ENCODE peak calls at places on chromosomes 7 and 10, in ten cellular contexts. I is cardiac muscle cell; Y is effector memory CD4-positive, alpha-beta T cell; G is tibial artery; W is GM12878; Q is thoracic aorta; S is neural progenitor cell; U is tibial nerve; X is transverse colon; V is left ventricle myocardium inferior. H is an unnamed sample. For H3K4me1 and H3K27me3, the result is how much of the 10 kb centered on the place peaks cover.

GRCh38 chr7:130363156-130363847 is 17.0 kb upstream of the CPA1 start:
- DNase-seq in I (peak), Y (no peak), G (peak), W (no peak), Q (peak), S (no peak), U (no peak), X (no peak), V (no peak), H (no peak)

GRCh38 chr7:104862719-104863118 is 151.3 kb upstream of the KMT2E start:
- DNase-seq in I (peak), Y (no peak), G (no peak), W (no peak), Q (no peak), S (peak), U (no peak), X (no peak), V (no peak), H (no peak)

GRCh38 chr7:4191046-4191445 is 491.0 kb upstream of the FOXK1 start:
- DNase-seq in I (no peak), Y (no peak), G (no peak), W (no peak), Q (no peak), S (no peak), U (no peak), X (no peak), V (no peak), H (no peak)

GRCh38 chr10:51117053-51117660 is 42.9 kb downstream of the PRKG1 start:
- DNase-seq in I (peak), Y (no peak), G (no peak), W (no peak), Q (no peak), S (no peak), U (no peak), X (no peak), V (no peak), H (no peak)

GRCh38 chr7:209846-210245 is 17.5 kb downstream of the FAM20C start:
- DNase-seq in I (no peak), Y (no peak), G (no peak), W (no peak), Q (no peak), S (no peak), U (no peak), X (no peak), V (no peak), H (no peak)

GRCh38 chr10:23381298-23381697 is 36.7 kb upstream of the C10orf67 start:
- DNase-seq in I (no peak), Y (no peak), G (no peak), W (no peak), Q (no peak), S (no peak), U (no peak), X (no peak), V (no peak), H (no peak)

GRCh38 chr10:8049874-8050560 is 4.5 kb upstream of the GATA3 start:
- DNase-seq in I (no peak), Y (no peak), G (peak), W (no peak), Q (no peak), S (peak), U (no peak), X (no peak), V (no peak), H (no peak)

GRCh38 chr10:133276435-133277201 is at the start of gene ADAM8:
- DNase-seq in I (no peak), Y (peak), G (no peak), W (no peak), Q (no peak), S (peak), U (no peak), X (peak), V (no peak), H (peak)

GRCh38 chr7:131173148-131173890 is 154.4 kb upstream of the MKLN1 start:
- DNase-seq in I (no peak), Y (no peak), G (no peak), W (no peak), Q (no peak), S (no peak), U (no peak), X (no peak), V (no peak), H (no peak)

GRCh38 chr10:11685787-11686218 is 56.4 kb upstream of the ECHDC3 start:
- DNase-seq in I (peak), Y (peak), G (peak), W (peak), Q (no peak), S (no peak), U (peak), X (peak), V (peak), H (peak)

GRCh38 chr7:102140952-102141370 is 145.7 kb upstream of the SH2B2 start:
- DNase-seq in I (no peak), Y (no peak), G (no peak), W (peak), Q (no peak), S (no peak), U (no peak), X (peak), V (no peak), H (no peak)

GRCh38 chr7:73704640-73705550 is 14.6 kb downstream of the STX1A start:
- DNase-seq in I (peak), Y (no peak), G (peak), W (no peak), Q (no peak), S (no peak), U (no peak), X (no peak), V (no peak), H (peak)

GRCh38 chr10:8556321-8556720 is 501.8 kb downstream of the GATA3 start:
- DNase-seq in I (no peak), Y (no peak), G (no peak), W (no peak), Q (no peak), S (no peak), U (no peak), X (no peak), V (no peak), H (no peak)

GRCh38 chr10:50992356-50992866 is 81.9 kb upstream of the PRKG1 start:
- DNase-seq in I (peak), Y (no peak), G (peak), W (no peak), Q (no peak), S (peak), U (no peak), X (no peak), V (no peak), H (no peak)

GRCh38 chr7:31047282-31047681 is 4.8 kb upstream of the ADCYAP1R1 start:
- DNase-seq in I (no peak), Y (no peak), G (no peak), W (no peak), Q (no peak), S (no peak), U (no peak), X (no peak), V (no peak), H (no peak)

GRCh38 chr10:33901166-33901565 is 566.7 kb upstream of the NRP1 start:
- DNase-seq in I (peak), Y (no peak), G (no peak), W (no peak), Q (peak), S (no peak), U (peak), X (no peak), V (no peak), H (no peak)

GRCh38 chr7:78226059-78226658 is 427.6 kb downstream of the PHTF2 start:
- DNase-seq in I (peak), Y (no peak), G (no peak), W (no peak), Q (no peak), S (peak), U (no peak), X (peak), V (peak), H (no peak)

GRCh38 chr7:108335264-108335918 is 120.8 kb downstream of the NRCAM start:
- DNase-seq in I (peak), Y (no peak), G (no peak), W (no peak), Q (no peak), S (no peak), U (peak), X (no peak), V (no peak), H (no peak)

GRCh38 chr7:151776446-151776845 is 100.5 kb downstream of the PRKAG2 start:
- DNase-seq in I (no peak), Y (no peak), G (no peak), W (no peak), Q (no peak), S (no peak), U (no peak), X (no peak), V (no peak), H (no peak)

GRCh38 chr10:110268442-110268841 is 36.3 kb downstream of the SMNDC1 start:
- DNase-seq in I (peak), Y (no peak), G (no peak), W (no peak), Q (no peak), S (no peak), U (no peak), X (no peak), V (peak), H (no peak)

GRCh38 chr7:123327661-123328060 is 127.9 kb upstream of the SLC13A1 start:
- DNase-seq in I (no peak), Y (no peak), G (no peak), W (no peak), Q (no peak), S (no peak), U (no peak), X (no peak), V (no peak), H (no peak)

GRCh38 chr10:117165557-117166419 is 27.7 kb upstream of the VAX1 start:
- DNase-seq in I (peak), Y (no peak), G (peak), W (no peak), Q (no peak), S (peak), U (no peak), X (peak), V (no peak), H (peak)

GRCh38 chr7:28409716-28410627 is 2.3 kb upstream of the CREB5 start:
- DNase-seq in I (peak), Y (no peak), G (peak), W (no peak), Q (no peak), S (peak), U (peak), X (peak), V (peak), H (no peak)

GRCh38 chr10:77163670-77164348 is 473.8 kb downstream of the KCNMA1 start:
- DNase-seq in I (peak), Y (no peak), G (peak), W (no peak), Q (peak), S (no peak), U (peak), X (peak), V (no peak), H (no peak)

GRCh38 chr10:14365231-14365744 is 34.6 kb upstream of the FRMD4A start:
- DNase-seq in I (no peak), Y (no peak), G (no peak), W (no peak), Q (no peak), S (no peak), U (no peak), X (no peak), V (no peak), H (no peak)

GRCh38 chr10:28719789-28720436 is 42.6 kb downstream of the BAMBI start:
- DNase-seq in I (peak), Y (no peak), G (no peak), W (no peak), Q (no peak), S (no peak), U (no peak), X (no peak), V (no peak), H (no peak)

GRCh38 chr10:91883549-91884542 is 25.4 kb downstream of the FGFBP3 start:
- DNase-seq in I (peak), Y (no peak), G (peak), W (no peak), Q (peak), S (peak), U (no peak), X (no peak), V (peak), H (no peak)

GRCh38 chr10:33279276-33279675 is 55.2 kb downstream of the NRP1 start:
- DNase-seq in I (peak), Y (no peak), G (no peak), W (no peak), Q (no peak), S (no peak), U (no peak), X (no peak), V (no peak), H (no peak)

GRCh38 chr7:15780271-15780670 is 93.8 kb upstream of the MEOX2 start:
- DNase-seq in I (peak), Y (no peak), G (no peak), W (no peak), Q (no peak), S (no peak), U (no peak), X (no peak), V (no peak), H (no peak)

GRCh38 chr10:101143354-101143648 is 12.2 kb downstream of the TLX1 start:
- DNase-seq in I (no peak), Y (no peak), G (no peak), W (no peak), Q (no peak), S (no peak), U (no peak), X (no peak), V (no peak), H (no peak)

GRCh38 chr10:124557648-124558338 is 96.2 kb downstream of the LHPP start:
- DNase-seq in I (peak), Y (no peak), G (no peak), W (no peak), Q (no peak), S (no peak), U (no peak), X (no peak), V (no peak), H (no peak)

GRCh38 chr7:77674878-77675277 is 21.4 kb upstream of the RSBN1L start:
- DNase-seq in I (peak), Y (no peak), G (no peak), W (no peak), Q (no peak), S (no peak), U (no peak), X (peak), V (no peak), H (peak)

GRCh38 chr10:103470755-103471653 is 8.0 kb downstream of the CALHM3 start:
- DNase-seq in I (peak), Y (peak), G (no peak), W (peak), Q (no peak), S (no peak), U (peak), X (peak), V (no peak), H (peak)

GRCh38 chr7:42480304-42480665 is 243.3 kb upstream of the GLI3 start:
- DNase-seq in I (no peak), Y (no peak), G (no peak), W (no peak), Q (no peak), S (no peak), U (peak), X (no peak), V (no peak), H (no peak)

GRCh38 chr7:897771-898376 is 21.5 kb downstream of the GET4 start:
- DNase-seq in I (peak), Y (no peak), G (no peak), W (no peak), Q (no peak), S (no peak), U (no peak), X (no peak), V (no peak), H (no peak)

GRCh38 chr10:69956833-69957230 is 95.8 kb upstream of the MACROH2A2 start:
- DNase-seq in I (no peak), Y (no peak), G (no peak), W (no peak), Q (no peak), S (no peak), U (no peak), X (no peak), V (no peak), H (no peak)
- H3K4me1 ChIP-seq in I (under half), Y (under half), G (under half), W (under half), Q (under half), S (under half), U (under half), X (under half), V (under half), H (under half)

GRCh38 chr7:157943561-157943960 is 606.8 kb downstream of the DNAJB6 start:
- DNase-seq in I (no peak), Y (no peak), G (no peak), W (no peak), Q (no peak), S (no peak), U (no peak), X (no peak), V (no peak), H (no peak)

GRCh38 chr7:157945401-157945800 is 608.6 kb downstream of the DNAJB6 start:
- DNase-seq in I (no peak), Y (no peak), G (no peak), W (no peak), Q (no peak), S (no peak), U (no peak), X (no peak), V (no peak), H (no peak)

GRCh38 chr7:157944734-157945291 is 608.0 kb downstream of the DNAJB6 start:
- DNase-seq in I (no peak), Y (no peak), G (no peak), W (no peak), Q (no peak), S (no peak), U (no peak), X (no peak), V (no peak), H (no peak)

GRCh38 chr7:157946398-157947060 is 609.7 kb downstream of the DNAJB6 start:
- DNase-seq in I (no peak), Y (no peak), G (no peak), W (no peak), Q (no peak), S (no peak), U (no peak), X (no peak), V (no peak), H (no peak)

DNA sequence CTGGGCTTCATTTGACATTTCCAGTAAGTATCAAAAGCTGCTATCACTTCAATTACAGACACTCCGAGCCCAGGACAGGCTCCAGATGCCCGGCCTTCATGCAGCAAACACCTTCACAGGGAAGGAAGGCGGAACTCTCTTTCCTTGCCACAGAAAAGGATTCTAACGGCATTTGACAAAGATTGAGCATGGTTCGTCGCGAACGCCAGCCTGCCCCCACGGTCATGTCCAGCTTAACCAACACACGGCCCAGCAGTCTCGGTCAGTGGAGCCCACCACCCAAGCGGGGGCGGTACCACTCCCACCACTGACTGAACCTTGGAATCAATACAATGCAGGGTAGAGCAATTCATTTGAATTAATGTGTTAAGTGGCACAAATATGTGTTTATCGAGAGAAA is 607.2 kb downstream of the DNAJB6 start:
- DNase-seq in I (no peak), Y (no peak), G (no peak), W (no peak), Q (no peak), S (no peak), U (no peak), X (no peak), V (no peak), H (no peak)
- H3K27me3 ChIP-seq in I (under half), Y (under half), G (under half), W (under half), Q (under half), S (under half), U (under half), X (under half), V (under half), H (under half)

GRCh38 chr7:91239772-91240171 is 24.5 kb upstream of the FZD1 start:
- DNase-seq in I (no peak), Y (no peak), G (no peak), W (no peak), Q (no peak), S (no peak), U (no peak), X (no peak), V (no peak), H (no peak)
- H3K4me1 ChIP-seq in I (under half), Y (under half), G (under half), W (under half), Q (under half), S (under half), U (under half), X (under half), V (under half), H (under half)

GRCh38 chr10:43318978-43319965 is 52.2 kb upstream of the FXYD4 start:
- DNase-seq in I (peak), Y (no peak), G (no peak), W (no peak), Q (no peak), S (no peak), U (no peak), X (no peak), V (no peak), H (no peak)
- H3K27me3 ChIP-seq in I (under half), Y (under half), G (under half), W (under half), Q (under half), S (under half), U (under half), X (under half), V (half or more), H (under half)

GRCh38 chr10:131946880-131947279 is 34.8 kb downstream of the BNIP3 start:
- DNase-seq in I (no peak), Y (no peak), G (peak), W (no peak), Q (no peak), S (no peak), U (no peak), X (no peak), V (no peak), H (no peak)

GRCh38 chr10:131948501-131948900 is 33.2 kb downstream of the BNIP3 start:
- DNase-seq in I (no peak), Y (no peak), G (peak), W (no peak), Q (no peak), S (no peak), U (no peak), X (no peak), V (no peak), H (no peak)

GRCh38 chr10:131947631-131948347 is 33.9 kb downstream of the BNIP3 start:
- DNase-seq in I (peak), Y (no peak), G (no peak), W (no peak), Q (no peak), S (no peak), U (no peak), X (no peak), V (no peak), H (no peak)

GRCh38 chr10:131946321-131946751 is 35.4 kb downstream of the BNIP3 start:
- DNase-seq in I (peak), Y (no peak), G (peak), W (no peak), Q (no peak), S (no peak), U (no peak), X (no peak), V (no peak), H (no peak)

GRCh38 chr10:131949041-131949862 is 32.5 kb downstream of the BNIP3 start:
- DNase-seq in I (peak), Y (no peak), G (peak), W (no peak), Q (no peak), S (no peak), U (no peak), X (no peak), V (no peak), H (no peak)
- H3K4me1 ChIP-seq in I (under half), Y (under half), G (under half), W (under half), Q (under half), S (under half), U (under half), X (under half), V (under half), H (under half)

DNA sequence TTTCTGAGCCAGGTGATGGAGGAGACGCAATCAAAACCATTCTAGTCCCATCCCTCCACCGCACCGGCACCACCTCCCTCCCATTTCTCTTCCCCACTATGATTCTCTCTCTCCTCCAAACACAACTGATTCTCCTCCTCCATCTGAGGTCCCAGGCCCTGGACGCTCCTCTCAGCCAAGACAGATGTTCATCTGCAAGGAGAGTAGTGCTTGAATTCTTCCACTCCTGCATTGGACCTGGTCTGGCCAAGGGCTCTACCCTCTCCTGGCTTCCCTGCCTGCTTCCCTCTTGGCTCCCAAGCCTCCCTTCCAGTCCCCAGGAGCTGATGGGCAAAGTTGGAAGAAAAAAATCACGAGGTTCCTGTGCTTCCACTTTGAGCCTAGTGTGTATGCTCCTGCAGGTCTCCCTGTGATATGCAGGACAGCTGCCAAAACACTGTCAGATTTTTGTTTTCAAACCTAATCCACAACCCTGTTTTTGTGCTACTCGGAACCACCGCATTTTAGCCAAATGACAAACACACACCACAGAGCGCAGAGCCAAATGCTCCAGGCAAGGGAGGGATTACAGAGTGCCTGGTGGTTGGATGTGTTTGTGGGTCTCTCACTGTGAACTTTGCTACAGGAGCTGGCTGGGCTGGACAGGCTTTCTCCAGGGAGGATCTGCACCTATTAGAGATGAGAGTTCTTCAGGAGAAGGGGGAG is 5.6 kb upstream of the RBM28 start:
- DNase-seq in I (no peak), Y (no peak), G (no peak), W (no peak), Q (no peak), S (no peak), U (no peak), X (no peak), V (no peak), H (no peak)
- H3K27me3 ChIP-seq in I (half or more), Y (under half), G (under half), W (under half), Q (under half), S (half or more), U (under half), X (half or more), V (under half), H (under half)

GRCh38 chr7:106720641-106721040 is 59.7 kb upstream of the CCDC71L start:
- DNase-seq in I (no peak), Y (no peak), G (no peak), W (no peak), Q (no peak), S (no peak), U (no peak), X (no peak), V (no peak), H (no peak)

GRCh38 chr7:106717997-106718871 is 57.3 kb upstream of the CCDC71L start:
- DNase-seq in I (peak), Y (peak), G (no peak), W (peak), Q (peak), S (no peak), U (peak), X (no peak), V (no peak), H (peak)

GRCh38 chr7:106717254-106717996 is 56.5 kb upstream of the CCDC71L start:
- DNase-seq in I (no peak), Y (no peak), G (no peak), W (no peak), Q (no peak), S (no peak), U (no peak), X (no peak), V (no peak), H (no peak)

GRCh38 chr7:106715730-106716129 is 54.8 kb upstream of the CCDC71L start:
- DNase-seq in I (no peak), Y (no peak), G (no peak), W (no peak), Q (no peak), S (no peak), U (no peak), X (no peak), V (no peak), H (no peak)
- H3K4me1 ChIP-seq in I (under half), Y (under half), G (under half), W (under half), Q (under half), S (under half), U (under half), X (under half), V (under half), H (under half)